ENCODE peak calls at places on chromosome 12, in nine cellular contexts. U is type B pancreatic cell, C is AG09319, P is psoas muscle, G is MCF 10A, Q is Peyer's patch, E is IMR-90, D is esophagus squamous epithelium, A is choroid plexus epithelial cell. N is an unnamed sample.
A peak's percentile ranks its signal among the peaks of the same experiment; 100 is the strongest.

GRCh38 chr12:5861426-5861825 is 83.6 kb downstream of the ANO2 start:
- DNase-seq in U (no peak), C (no peak), P (no peak), G (no peak), Q (no peak), E (no peak), D (no peak), A (no peak), N (no peak)

GRCh38 chr12:106941481-106942156 is 14.1 kb upstream of the TMEM263 start:
- DNase-seq in U (no peak), C (no peak), P (no peak), G (no peak), Q (no peak), E (no peak), D (no peak), A (no peak), N (no peak)

GRCh38 chr12:5796171-5797091 is 148.6 kb downstream of the ANO2 start:
- DNase-seq in U (peak; percentile 77), C (no peak), P (no peak), G (no peak), Q (peak; percentile 74), E (peak; percentile 30), D (no peak), A (no peak), N (peak; percentile 46)

GRCh38 chr12:109652233-109652772 is 61.3 kb upstream of the FAM222A start:
- DNase-seq in U (no peak), C (no peak), P (no peak), G (no peak), Q (no peak), E (no peak), D (no peak), A (no peak), N (no peak)

GRCh38 chr12:33156042-33156441 is 259.5 kb upstream of the PKP2 start:
- DNase-seq in U (no peak), C (no peak), P (no peak), G (no peak), Q (no peak), E (no peak), D (no peak), A (no peak), N (no peak)

GRCh38 chr12:57216014-57216891 is at the start of gene NXPH4:
- DNase-seq in U (no peak), C (no peak), P (no peak), G (no peak), Q (peak; percentile 66), E (no peak), D (no peak), A (no peak), N (peak; percentile 56)

GRCh38 chr12:52496590-52497071 is 3.6 kb upstream of the KRT6A start:
- DNase-seq in U (no peak), C (no peak), P (no peak), G (peak; percentile 89), Q (no peak), E (peak; percentile 40), D (no peak), A (peak; percentile 76), N (no peak)

GRCh38 chr12:48815281-48816110 is 2.8 kb upstream of the CACNB3 start:
- DNase-seq in U (peak; percentile 88), C (peak; percentile 61), P (peak; percentile 72), G (peak; percentile 90), Q (peak; percentile 88), E (peak; percentile 78), D (no peak), A (peak; percentile 88), N (peak; percentile 37)

GRCh38 chr12:65689508-65689907 is 134.8 kb upstream of the HMGA2 start:
- DNase-seq in U (no peak), C (no peak), P (no peak), G (no peak), Q (no peak), E (no peak), D (no peak), A (no peak), N (no peak)

GRCh38 chr12:65681226-65681625 is 143.1 kb upstream of the HMGA2 start:
- DNase-seq in U (no peak), C (no peak), P (no peak), G (no peak), Q (no peak), E (peak; percentile 54), D (no peak), A (no peak), N (no peak)

GRCh38 chr12:65684906-65685305 is 139.4 kb upstream of the HMGA2 start:
- DNase-seq in U (no peak), C (no peak), P (no peak), G (no peak), Q (no peak), E (no peak), D (no peak), A (no peak), N (no peak)

GRCh38 chr12:65682145-65682544 is 142.1 kb upstream of the HMGA2 start:
- DNase-seq in U (no peak), C (no peak), P (no peak), G (no peak), Q (no peak), E (no peak), D (no peak), A (no peak), N (no peak)

DNA sequence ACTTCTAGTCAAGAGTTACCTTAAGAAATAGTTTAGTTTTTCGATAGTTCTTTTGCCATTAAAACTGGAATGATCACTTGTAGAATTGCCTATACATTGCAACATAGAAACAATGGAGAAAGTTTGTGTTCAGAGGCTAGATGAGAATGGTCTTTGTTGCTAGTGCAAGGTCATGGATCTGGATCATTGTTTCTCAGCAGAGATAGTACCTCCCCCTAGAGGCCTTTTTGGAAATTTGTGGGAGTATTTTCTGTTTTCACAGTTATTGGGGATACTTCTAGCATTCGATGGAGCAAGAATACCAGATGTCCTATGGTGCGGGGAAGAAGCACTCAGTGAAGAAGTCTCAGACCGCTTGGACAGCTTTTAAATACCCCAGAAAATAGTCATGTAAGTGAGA is 138.8 kb upstream of the HMGA2 start:
- DNase-seq in U (no peak), C (no peak), P (no peak), G (peak; percentile 66), Q (no peak), E (peak; percentile 43), D (no peak), A (peak; percentile 69), N (no peak)
- TF ChIP-seq CTCF in U (peak; percentile 68), C (peak; percentile 52), P (peak; percentile 9), G (peak; percentile 40), Q (peak; percentile 50), E (peak; percentile 58), D (peak; percentile 30), A (peak; percentile 71), N (peak; percentile 52)

GRCh38 chr12:66716522-66716921 is 37.6 kb upstream of the GRIP1 start:
- DNase-seq in U (no peak), C (no peak), P (no peak), G (no peak), Q (no peak), E (no peak), D (no peak), A (no peak), N (peak; percentile 25)

GRCh38 chr12:66713984-66714383 is 35.1 kb upstream of the GRIP1 start:
- DNase-seq in U (no peak), C (no peak), P (no peak), G (no peak), Q (no peak), E (no peak), D (no peak), A (no peak), N (no peak)

GRCh38 chr12:66719862-66720261 is 41.0 kb upstream of the GRIP1 start:
- DNase-seq in U (no peak), C (no peak), P (no peak), G (no peak), Q (no peak), E (no peak), D (no peak), A (no peak), N (no peak)

GRCh38 chr12:66714709-66715108 is 35.8 kb upstream of the GRIP1 start:
- DNase-seq in U (no peak), C (no peak), P (no peak), G (no peak), Q (no peak), E (no peak), D (no peak), A (no peak), N (no peak)

DNA sequence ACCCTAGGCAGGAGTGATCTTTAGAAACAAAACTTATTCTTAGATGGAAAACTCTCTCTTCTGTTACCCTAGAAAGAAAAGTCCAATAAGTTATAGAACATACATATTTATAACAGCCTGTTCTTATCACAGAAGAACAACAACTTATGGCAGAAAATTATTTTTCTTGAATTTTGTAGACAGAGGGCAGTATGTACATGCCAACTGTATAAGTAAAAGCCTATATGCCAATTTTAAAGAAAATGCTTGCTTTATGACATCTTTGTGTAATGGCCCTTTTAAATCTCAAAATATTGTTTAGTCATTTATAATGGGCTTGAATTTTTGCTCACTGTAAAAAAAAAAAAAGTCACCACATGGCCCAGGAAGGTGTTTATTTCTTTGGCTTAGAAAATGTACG is 38.2 kb upstream of the GRIP1 start:
- DNase-seq in U (no peak), C (no peak), P (no peak), G (no peak), Q (no peak), E (no peak), D (no peak), A (no peak), N (no peak)
- TF ChIP-seq CTCF in U (no peak), C (no peak), P (no peak), G (no peak), Q (no peak), E (no peak), D (no peak), A (no peak), N (no peak)

GRCh38 chr12:27940245-27940644 is 32.3 kb downstream of the PTHLH start:
- DNase-seq in U (no peak), C (no peak), P (no peak), G (no peak), Q (no peak), E (no peak), D (no peak), A (no peak), N (no peak)

GRCh38 chr12:27937768-27938167 is 34.8 kb downstream of the PTHLH start:
- DNase-seq in U (no peak), C (no peak), P (no peak), G (peak; percentile 31), Q (no peak), E (no peak), D (no peak), A (peak; percentile 52), N (no peak)

GRCh38 chr12:27934278-27934677 is 38.3 kb downstream of the PTHLH start:
- DNase-seq in U (no peak), C (no peak), P (no peak), G (no peak), Q (no peak), E (peak; percentile 53), D (no peak), A (no peak), N (no peak)

GRCh38 chr12:27940756-27941402 is 31.7 kb downstream of the PTHLH start:
- DNase-seq in U (no peak), C (peak; percentile 42), P (peak; percentile 56), G (peak; percentile 83), Q (peak; percentile 80), E (peak; percentile 82), D (peak; percentile 3), A (peak; percentile 92), N (peak; percentile 90)

GRCh38 chr12:27936196-27936595 is 36.3 kb downstream of the PTHLH start:
- DNase-seq in U (no peak), C (no peak), P (no peak), G (peak; percentile 30), Q (no peak), E (peak; percentile 54), D (no peak), A (peak; percentile 29), N (no peak)
- TF ChIP-seq CTCF in U (no peak), C (no peak), P (no peak), G (no peak), Q (no peak), E (no peak), D (no peak), A (no peak), N (no peak)

DNA sequence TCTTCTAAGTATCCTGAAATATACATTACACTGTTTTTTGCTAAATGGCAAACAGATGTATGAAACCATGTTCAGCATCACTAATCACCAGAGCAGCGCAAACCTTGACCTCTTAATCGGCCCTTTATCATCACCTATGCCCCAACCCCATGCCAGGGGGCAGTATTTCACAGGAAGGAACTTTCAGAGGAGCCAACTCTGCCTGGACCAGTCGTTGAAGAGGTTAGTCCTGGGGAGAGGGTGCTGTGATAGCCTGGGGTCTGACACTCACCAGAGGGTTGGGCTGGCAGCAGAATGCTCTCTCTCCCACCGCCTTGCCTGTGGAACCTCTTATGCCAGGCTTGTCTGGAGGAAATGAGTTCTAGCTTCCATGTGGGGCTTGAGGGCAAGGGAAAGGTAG is 411.7 kb downstream of the TMEM117 start:
- DNase-seq in U (no peak), C (no peak), P (no peak), G (no peak), Q (no peak), E (no peak), D (no peak), A (no peak), N (peak; percentile 1)
- TF ChIP-seq CTCF in U (peak; percentile 37), C (no peak), P (no peak), G (peak; percentile 16), Q (no peak), E (no peak), D (no peak), A (no peak), N (no peak)

N was measured in activated CD8-positive, alpha-beta T cell treated with anti-CD3 and anti-CD28 coated beads for 36 hours.